ENCODE peak calls at places on chromosome 20, in six cellular contexts. H is NCI-H526; N is CD8-positive, alpha-beta memory T cell; K is activated CD4-positive, alpha-beta T cell treated with anti-CD3 and anti-CD28 coated beads for 24 hours; U is activated T-cell treated with anti-CD3 and anti-CD28 coated beads, Interleukin-2, amount 50 U/mL, for 72 hours; W is NCI-H2171 treated with DMSO at 0.1 percent for 48 hours. I is an unnamed sample.

GRCh38 chr20:41631826-41632225 is 13.6 kb upstream of the CHD6 start:
- DNase-seq in K (no peak), U (no peak), W (no peak), N (no peak), H (no peak), I (no peak)

GRCh38 chr20:32332614-32333013 is 25.5 kb upstream of the ASXL1 start:
- DNase-seq in H (no peak), W (no peak), U (peak; percentile 16), K (no peak), N (no peak), I (peak; percentile 78)

GRCh38 chr20:2303693-2304092 is 7.9 kb downstream of the TGM3 start:
- DNase-seq in K (no peak), N (no peak), U (no peak), W (no peak), H (no peak), I (peak; percentile 82)

GRCh38 chr20:7760261-7761048 is 179.8 kb downstream of the HAO1 start:
- DNase-seq in U (no peak), K (no peak), W (no peak), H (no peak), N (no peak), I (no peak)

GRCh38 chr20:24766826-24767622 is 182.0 kb upstream of the CST7 start:
- DNase-seq in W (no peak), N (no peak), K (no peak), H (no peak), U (no peak), I (no peak)

GRCh38 chr20:35355372-35355771 is 56.4 kb downstream of the UQCC1 start:
- DNase-seq in W (no peak), N (no peak), K (no peak), U (no peak), H (no peak), I (no peak)

GRCh38 chr20:8454137-8454712 is 322.2 kb downstream of the PLCB1 start:
- DNase-seq in H (peak; percentile 19), K (no peak), W (peak; percentile 41), N (no peak), U (peak; percentile 25), I (no peak)

GRCh38 chr20:33450867-33451266 is 7.3 kb upstream of the SNTA1 start:
- DNase-seq in K (no peak), N (no peak), H (no peak), W (no peak), U (no peak), I (no peak)

GRCh38 chr20:63100401-63100925 is 93.7 kb upstream of the BHLHE23 start:
- DNase-seq in W (no peak), U (no peak), H (no peak), N (no peak), K (no peak), I (peak; percentile 11)

I was measured in right lobe of liver.